ENCODE peak calls at places on chromosome 7, in four cellular contexts. L is ovary, I is dorsolateral prefrontal cortex, T is AG04450. B is an unnamed sample.

GRCh38 chr7:151756076-151756731 is 120.7 kb downstream of the PRKAG2 start:
- DNase-seq in L (peak), I (no peak), T (no peak), B (peak)

GRCh38 chr7:110664798-110665197 is 426.1 kb upstream of the LRRN3 start:
- DNase-seq in L (no peak), I (no peak), T (no peak), B (no peak)

GRCh38 chr7:105002-105401 is 87.4 kb upstream of the FAM20C start:
- DNase-seq in L (no peak), I (no peak), T (no peak), B (no peak)

GRCh38 chr7:142873281-142873784 is 12.2 kb downstream of the TRPV6 start:
- DNase-seq in L (no peak), I (no peak), T (no peak), B (peak)

GRCh38 chr7:74164985-74165456 is 9.1 kb upstream of the EIF4H start:
- DNase-seq in L (peak), I (no peak), T (no peak), B (peak)

GRCh38 chr7:115680921-115681320 is 349.6 kb downstream of the TFEC start:
- DNase-seq in L (no peak), I (no peak), T (no peak), B (no peak)

GRCh38 chr7:69402696-69403095 is 195.6 kb upstream of the AUTS2 start:
- DNase-seq in L (no peak), I (no peak), T (no peak), B (no peak)

GRCh38 chr7:141675431-141676210 is 26.3 kb downstream of the DENND11 start:
- DNase-seq in L (no peak), I (peak), T (no peak), B (no peak)

GRCh38 chr7:130127404-130128395 is 57.4 kb downstream of the KLHDC10 start:
- DNase-seq in L (no peak), I (no peak), T (no peak), B (peak)

GRCh38 chr7:33892945-33893344 is 12.4 kb upstream of the BMPER start:
- DNase-seq in L (no peak), I (no peak), T (no peak), B (no peak)

GRCh38 chr7:133117432-133117831 is 35.5 kb upstream of the CHCHD3 start:
- DNase-seq in L (no peak), I (no peak), T (no peak), B (no peak)

GRCh38 chr7:131197920-131198610 is 129.6 kb upstream of the MKLN1 start:
- DNase-seq in L (no peak), I (no peak), T (no peak), B (peak)

GRCh38 chr7:95004618-95005282 is 97.4 kb downstream of the PPP1R9A start:
- DNase-seq in L (no peak), I (no peak), T (no peak), B (no peak)

GRCh38 chr7:49773082-49773938 is at the start of gene VWC2:
- DNase-seq in L (peak), I (no peak), T (no peak), B (no peak)

GRCh38 chr7:45163692-45164052 is 6.1 kb downstream of the RAMP3 start:
- DNase-seq in L (no peak), I (peak), T (no peak), B (no peak)

GRCh38 chr7:25028370-25028971 is 48.5 kb upstream of the OSBPL3 start:
- DNase-seq in L (no peak), I (no peak), T (peak), B (peak)

GRCh38 chr7:131381069-131381838 is 53.6 kb downstream of the MKLN1 start:
- DNase-seq in L (no peak), I (no peak), T (no peak), B (peak)

GRCh38 chr7:139771001-139771956 is 6.5 kb downstream of the HIPK2 start:
- DNase-seq in L (no peak), I (no peak), T (peak), B (peak)

GRCh38 chr7:101728128-101728527 is 89.3 kb upstream of the CUX1 start:
- DNase-seq in L (no peak), I (no peak), T (no peak), B (no peak)

GRCh38 chr7:43179393-43179792 is 66.9 kb downstream of the HECW1 start:
- DNase-seq in L (no peak), I (no peak), T (no peak), B (no peak)

GRCh38 chr7:1400351-1400750 is 58.9 kb downstream of the MICALL2 start:
- DNase-seq in L (no peak), I (no peak), T (no peak), B (no peak)

GRCh38 chr7:84277628-84278224 is 83.1 kb upstream of the SEMA3A start:
- DNase-seq in L (no peak), I (no peak), T (no peak), B (peak)

GRCh38 chr7:5177060-5177459 is 13.0 kb upstream of the WIPI2 start:
- DNase-seq in L (peak), I (peak), T (peak), B (peak)

GRCh38 chr7:137762334-137762733 is 84.4 kb downstream of the DGKI start:
- DNase-seq in L (no peak), I (no peak), T (no peak), B (no peak)

GRCh38 chr7:91837397-91838070 is 43.0 kb downstream of the MTERF1 start:
- DNase-seq in L (no peak), I (no peak), T (no peak), B (no peak)

GRCh38 chr7:142012825-142013506 is 17.3 kb downstream of the MGAM start:
- DNase-seq in L (no peak), I (no peak), T (no peak), B (peak)

GRCh38 chr7:74627699-74628411 is 29.7 kb upstream of the GTF2I start:
- DNase-seq in L (peak), I (no peak), T (peak), B (peak)

GRCh38 chr7:86825264-86825663 is 181.6 kb downstream of the GRM3 start:
- DNase-seq in L (no peak), I (no peak), T (no peak), B (no peak)

GRCh38 chr7:47254081-47255006 is 327.6 kb downstream of the TNS3 start:
- DNase-seq in L (peak), I (peak), T (no peak), B (peak)

GRCh38 chr7:42170724-42171123 is 66.3 kb downstream of the GLI3 start:
- DNase-seq in L (no peak), I (no peak), T (no peak), B (no peak)

GRCh38 chr7:16399265-16399801 is 22.0 kb downstream of the CRPPA start:
- DNase-seq in L (no peak), I (no peak), T (no peak), B (peak)

GRCh38 chr7:143967398-143967797 is 12.8 kb downstream of the OR2F1 start:
- DNase-seq in L (no peak), I (no peak), T (no peak), B (no peak)

GRCh38 chr7:104862719-104863118 is 151.3 kb upstream of the KMT2E start:
- DNase-seq in L (no peak), I (no peak), T (no peak), B (peak)

GRCh38 chr7:134058980-134059379 is 68.2 kb upstream of the LRGUK start:
- DNase-seq in L (no peak), I (no peak), T (no peak), B (peak)

GRCh38 chr7:5637415-5637814 is 144.0 kb downstream of the RNF216 start:
- DNase-seq in L (no peak), I (no peak), T (no peak), B (no peak)

DNA sequence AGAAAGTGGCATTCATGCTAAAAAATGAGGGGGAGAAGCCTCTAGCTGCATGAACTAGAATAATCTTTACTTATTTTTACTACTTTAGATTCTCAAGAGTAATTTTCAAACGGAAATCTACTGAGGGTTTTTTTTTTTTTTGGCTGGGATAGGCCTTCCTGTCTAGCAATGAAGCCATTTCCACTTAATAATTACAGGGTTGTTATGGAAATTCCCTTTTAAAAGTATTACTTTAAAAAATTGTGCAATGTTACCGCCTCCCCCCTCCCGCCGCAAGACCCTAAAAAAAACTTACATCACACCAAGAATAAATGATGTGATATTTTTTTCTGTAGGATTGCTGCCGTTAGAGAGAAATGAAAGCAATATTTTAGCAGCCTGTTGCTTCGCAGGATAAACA is 32.5 kb downstream of the ARL4A start:
- DNase-seq in L (no peak), I (no peak), T (no peak), B (peak)
- H3K4me3 ChIP-seq in L (no peak), I (no peak), T (no peak), B (no peak)

DNA sequence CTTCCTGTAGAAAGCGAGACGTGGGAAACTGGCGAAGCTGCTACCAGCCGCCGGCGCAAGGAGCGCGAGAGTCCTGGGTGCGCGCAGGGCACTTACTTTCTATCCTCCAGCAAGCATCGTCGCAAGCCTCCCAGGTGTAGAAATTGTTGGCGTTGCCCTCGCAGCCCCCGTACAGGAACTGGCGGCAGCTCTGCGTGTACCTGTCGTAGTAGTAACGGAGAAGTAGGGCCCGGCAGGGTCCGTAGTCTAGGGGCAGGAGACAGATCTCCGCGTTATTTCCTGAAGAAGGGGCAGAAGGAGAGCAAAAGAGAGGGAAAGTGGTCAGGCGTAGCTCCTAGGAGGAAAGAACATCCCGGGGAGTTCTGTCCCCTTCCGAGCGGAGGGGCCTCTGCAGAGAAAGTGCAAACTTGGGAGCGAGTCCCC is 501 bp downstream of the TFPI2 start:
- DNase-seq in L (peak), I (no peak), T (no peak), B (peak)
- TF ChIP-seq CTCF in L (peak), I (no peak), T (no peak), B (peak)

DNA sequence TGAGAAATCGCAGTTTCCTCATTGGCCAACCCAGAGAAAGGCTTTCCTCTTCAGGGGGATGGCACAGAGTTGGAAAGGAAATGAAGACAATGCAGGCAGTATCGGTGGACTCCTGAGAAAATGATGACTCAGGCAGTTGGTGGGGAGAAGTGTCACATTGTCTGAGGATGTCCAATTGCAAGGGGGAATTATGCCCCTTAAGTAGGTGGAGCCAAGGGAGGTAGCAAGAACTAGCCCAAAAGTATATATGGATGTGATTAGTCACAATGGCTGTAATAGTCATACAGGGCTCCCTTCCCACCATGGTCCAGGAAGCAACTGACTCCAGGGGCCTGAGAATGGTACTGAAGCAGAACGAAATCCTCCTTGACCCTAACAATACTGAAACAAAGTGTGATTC is 58.3 kb upstream of the EGFR start:
- DNase-seq in L (no peak), I (no peak), T (no peak), B (peak)
- H3K4me3 ChIP-seq in L (no peak), I (no peak), T (no peak), B (no peak)

DNA sequence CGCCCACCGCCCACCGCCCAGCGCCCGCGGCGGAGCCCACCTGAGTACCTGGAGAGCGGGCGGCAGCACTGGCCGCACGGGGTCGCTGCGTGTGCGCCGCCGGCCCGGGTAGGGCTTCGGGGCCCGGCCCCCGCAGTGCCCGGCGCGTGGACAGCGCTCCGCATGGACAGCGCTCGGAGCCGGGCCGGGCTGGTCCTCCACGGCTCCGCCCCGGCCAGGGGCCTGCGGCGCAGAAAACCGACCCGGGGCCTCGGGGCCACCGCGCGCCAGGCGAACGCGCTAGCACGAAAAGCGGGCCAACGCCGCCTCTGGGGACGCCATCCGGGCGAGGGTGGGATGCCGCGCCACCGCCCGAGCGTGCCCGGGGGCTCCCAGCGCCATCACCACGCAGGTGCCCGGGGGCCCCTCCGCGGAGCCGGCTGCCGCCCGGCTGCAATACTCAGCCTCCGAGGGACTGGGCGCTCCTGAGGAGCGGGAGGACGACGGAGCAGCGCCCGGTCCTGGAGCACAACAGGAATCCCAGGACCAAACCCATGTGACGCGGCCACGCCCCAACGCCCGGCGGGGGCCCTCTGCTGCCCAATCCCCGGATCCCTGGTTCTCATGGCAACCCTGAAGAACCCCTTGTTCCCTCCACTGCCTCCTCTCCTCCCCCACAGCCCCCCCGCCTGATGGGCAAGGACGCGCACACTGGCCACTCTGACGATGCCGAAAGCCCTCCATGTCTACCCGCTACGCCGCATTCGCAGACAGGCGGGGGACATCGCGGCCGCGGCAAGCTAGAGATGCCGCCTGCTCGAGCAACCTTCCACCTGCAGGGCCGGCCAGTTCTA is at the start of gene GRB10:
- DNase-seq in L (peak), I (peak), T (no peak), B (peak)
- TF ChIP-seq CTCF in L (no peak), I (peak), T (peak), B (peak)

GRCh38 chr7:106009511-106010226 is 46.6 kb downstream of the CDHR3 start:
- DNase-seq in L (peak), I (peak), T (peak), B (peak)
- H3K4me3 ChIP-seq in L (no peak), I (peak), T (peak), B (no peak)

GRCh38 chr7:29229056-29229455 is 34.5 kb downstream of the CHN2 start:
- DNase-seq in L (no peak), I (no peak), T (no peak), B (no peak)
- TF ChIP-seq CTCF in L (no peak), I (no peak), T (no peak), B (no peak)

GRCh38 chr7:29883462-29884398 is 77.4 kb downstream of the WIPF3 start:
- DNase-seq in L (no peak), I (no peak), T (no peak), B (no peak)
- H3K4me3 ChIP-seq in L (peak), I (peak), T (no peak), B (no peak)